ENCODE peak calls at places on chromosomes 11 and 22, in five cellular contexts. A is HEK293T; J is stimulated activated CD4-positive, alpha-beta T cell treated with anti-CD3 and anti-CD28 coated beads, Interleukin-1b, Interleukin-23, amount 100 ng/mL, for 48 hours; K is transverse colon; X is putamen. Z is an unnamed sample.

GRCh38 chr11:16613401-16614381 is 124.8 kb upstream of the C11orf58 start:
- DNase-seq in X (peak), A (peak), K (peak), J (peak), Z (peak)

GRCh38 chr22:45878901-45879551 is 97.9 kb downstream of the WNT7B start:
- DNase-seq in X (no peak), J (no peak), K (no peak), A (no peak), Z (no peak)

GRCh38 chr22:49948958-49949913 is 11.3 kb upstream of the PIM3 start:
- DNase-seq in J (no peak), X (no peak), K (peak), A (no peak), Z (no peak)

GRCh38 chr11:2759228-2760195 is 59.7 kb upstream of the KCNQ1OT1 start:
- DNase-seq in X (no peak), K (peak), A (no peak), J (no peak), Z (no peak)

GRCh38 chr22:39674536-39674935 is 104.0 kb downstream of the CACNA1I start:
- DNase-seq in K (no peak), A (no peak), J (no peak), X (no peak), Z (no peak)

GRCh38 chr11:10303558-10304363 is 1.1 kb upstream of the ADM start:
- DNase-seq in A (no peak), X (no peak), K (peak), J (no peak), Z (peak)

GRCh38 chr22:26604368-26604767 is 13.5 kb downstream of the CRYBB1 start:
- DNase-seq in K (no peak), X (no peak), A (no peak), J (no peak), Z (no peak)

GRCh38 chr11:112024178-112024777 is 930 bp upstream of the DLAT start:
- DNase-seq in A (no peak), X (no peak), J (no peak), K (no peak), Z (no peak)

GRCh38 chr22:35347462-35347861 is 33.4 kb upstream of the HMOX1 start:
- DNase-seq in J (no peak), A (no peak), X (no peak), K (no peak), Z (no peak)

GRCh38 chr22:23251445-23252093 is 71.3 kb downstream of the BCR start:
- DNase-seq in X (no peak), A (no peak), K (peak), J (peak), Z (peak)

GRCh38 chr22:25878933-25879332 is 136.9 kb downstream of the MYO18B start:
- DNase-seq in A (no peak), K (no peak), J (no peak), X (no peak), Z (no peak)

GRCh38 chr11:72591785-72592490 is 82.3 kb downstream of the PDE2A start:
- DNase-seq in K (no peak), A (no peak), J (peak), X (peak), Z (peak)

GRCh38 chr11:69390561-69390960 is 90.9 kb upstream of the LINC01488 start:
- DNase-seq in K (no peak), A (no peak), J (no peak), X (no peak), Z (no peak)

GRCh38 chr22:49203091-49203862 is 624.4 kb downstream of the BRD1 start:
- DNase-seq in K (no peak), A (no peak), J (no peak), X (no peak), Z (no peak)

GRCh38 chr22:19596680-19597398 is 72.6 kb upstream of the CLDN5 start:
- DNase-seq in J (no peak), X (no peak), K (no peak), A (peak), Z (no peak)

GRCh38 chr11:88454881-88455280 is 117.3 kb upstream of the CTSC start:
- DNase-seq in X (no peak), A (no peak), J (no peak), K (no peak), Z (no peak)

GRCh38 chr11:83035070-83035854 is 36.4 kb downstream of the RAB30 start:
- DNase-seq in A (no peak), K (no peak), J (no peak), X (no peak), Z (no peak)

GRCh38 chr11:29135504-29135903 is 881.3 kb downstream of the KCNA4 start:
- DNase-seq in J (no peak), A (no peak), K (no peak), X (no peak), Z (no peak)

GRCh38 chr22:39727541-39727940 is 157.0 kb downstream of the CACNA1I start:
- DNase-seq in A (no peak), K (no peak), J (no peak), X (no peak), Z (no peak)

GRCh38 chr11:35214792-35215193 is 75.8 kb downstream of the CD44 start:
- DNase-seq in A (no peak), K (no peak), X (no peak), J (peak), Z (no peak)

GRCh38 chr11:80727315-80727714 is 1286.5 kb upstream of the TENM4 start:
- DNase-seq in X (no peak), J (no peak), K (no peak), A (peak), Z (peak)

GRCh38 chr11:86577663-86578636 is 94.5 kb downstream of the ME3 start:
- DNase-seq in X (no peak), A (no peak), K (peak), J (no peak), Z (peak)

Z was measured in cerebellar cortex.